ENCODE peak calls at places on chromosomes 11 and 22, in five cellular contexts. One of them, this sample, is unnamed.

GRCh38 chr11:123653405-123653996 is 923 bp downstream of the SCN3B start:
- DNase-seq in pancreas: no peak
- DNase-seq in ovary: no peak
- DNase-seq in AG04450: no peak
- DNase-seq in right atrium auricular region: no peak
- DNase-seq in this sample: no peak

GRCh38 chr11:86574493-86575207 is 97.8 kb downstream of the ME3 start:
- DNase-seq in pancreas: no peak
- DNase-seq in ovary: no peak
- DNase-seq in AG04450: no peak
- DNase-seq in right atrium auricular region: no peak
- DNase-seq in this sample: no peak

GRCh38 chr11:66489636-66490035 is 9.4 kb downstream of the DPP3 start:
- DNase-seq in pancreas: no peak
- DNase-seq in ovary: no peak
- DNase-seq in AG04450: no peak
- DNase-seq in right atrium auricular region: no peak
- DNase-seq in this sample: no peak

GRCh38 chr11:50074161-50074560 is 41.5 kb downstream of the OR4C45 start:
- DNase-seq in pancreas: peak; percentile 42
- DNase-seq in ovary: no peak
- DNase-seq in AG04450: no peak
- DNase-seq in right atrium auricular region: no peak
- DNase-seq in this sample: no peak

GRCh38 chr11:110049501-110050200 is 43.5 kb upstream of the ZC3H12C start:
- DNase-seq in pancreas: no peak
- DNase-seq in ovary: no peak
- DNase-seq in AG04450: no peak
- DNase-seq in right atrium auricular region: no peak
- DNase-seq in this sample: no peak

GRCh38 chr22:50461979-50462540 is 12.8 kb downstream of the SBF1 start:
- DNase-seq in pancreas: no peak
- DNase-seq in ovary: no peak
- DNase-seq in AG04450: no peak
- DNase-seq in right atrium auricular region: no peak
- DNase-seq in this sample: no peak

GRCh38 chr22:20015971-20016733 is 471 bp downstream of the ARVCF start:
- DNase-seq in pancreas: peak; percentile 84
- DNase-seq in ovary: peak; percentile 41
- DNase-seq in AG04450: no peak
- DNase-seq in right atrium auricular region: no peak
- DNase-seq in this sample: no peak

GRCh38 chr11:108881136-108881535 is 216.3 kb downstream of the DDX10 start:
- DNase-seq in pancreas: no peak
- DNase-seq in ovary: no peak
- DNase-seq in AG04450: no peak
- DNase-seq in right atrium auricular region: no peak
- DNase-seq in this sample: no peak

GRCh38 chr11:128871165-128871564 is 4.1 kb upstream of the KCNJ1 start:
- DNase-seq in pancreas: no peak
- DNase-seq in ovary: no peak
- DNase-seq in AG04450: no peak
- DNase-seq in right atrium auricular region: no peak
- DNase-seq in this sample: no peak

GRCh38 chr11:11202885-11203284 is 150.2 kb downstream of the CSNK2A3 start:
- DNase-seq in pancreas: no peak
- DNase-seq in ovary: no peak
- DNase-seq in AG04450: no peak
- DNase-seq in right atrium auricular region: no peak
- DNase-seq in this sample: no peak

GRCh38 chr11:70399681-70400112 is 1.4 kb downstream of the CTTN start:
- DNase-seq in pancreas: peak; percentile 89
- DNase-seq in ovary: peak; percentile 94
- DNase-seq in AG04450: peak; percentile 86
- DNase-seq in right atrium auricular region: peak; percentile 92
- DNase-seq in this sample: peak; percentile 95

GRCh38 chr11:14075118-14075601 is 112.6 kb downstream of the SPON1 start:
- DNase-seq in pancreas: no peak
- DNase-seq in ovary: no peak
- DNase-seq in AG04450: no peak
- DNase-seq in right atrium auricular region: no peak
- DNase-seq in this sample: peak; percentile 23

GRCh38 chr22:47292546-47293320 is 530.3 kb downstream of the TBC1D22A start:
- DNase-seq in pancreas: no peak
- DNase-seq in ovary: no peak
- DNase-seq in AG04450: no peak
- DNase-seq in right atrium auricular region: peak; percentile 16
- DNase-seq in this sample: no peak

GRCh38 chr11:79060534-79060933 is 380.3 kb downstream of the TENM4 start:
- DNase-seq in pancreas: no peak
- DNase-seq in ovary: no peak
- DNase-seq in AG04450: no peak
- DNase-seq in right atrium auricular region: no peak
- DNase-seq in this sample: no peak

GRCh38 chr22:48781391-48781790 is 1046.3 kb downstream of the BRD1 start:
- DNase-seq in pancreas: no peak
- DNase-seq in ovary: no peak
- DNase-seq in AG04450: no peak
- DNase-seq in right atrium auricular region: peak; percentile 11
- DNase-seq in this sample: no peak

GRCh38 chr22:30250039-30250565 is 3.5 kb upstream of the LIF start:
- DNase-seq in pancreas: no peak
- DNase-seq in ovary: no peak
- DNase-seq in AG04450: no peak
- DNase-seq in right atrium auricular region: no peak
- DNase-seq in this sample: no peak

GRCh38 chr11:10866893-10867331 is 9.1 kb upstream of the ZBED5 start:
- DNase-seq in pancreas: no peak
- DNase-seq in ovary: no peak
- DNase-seq in AG04450: peak; percentile 34
- DNase-seq in right atrium auricular region: no peak
- DNase-seq in this sample: no peak

GRCh38 chr11:17473071-17473744 is 3.4 kb downstream of the ABCC8 start:
- DNase-seq in pancreas: no peak
- DNase-seq in ovary: no peak
- DNase-seq in AG04450: no peak
- DNase-seq in right atrium auricular region: no peak
- DNase-seq in this sample: no peak

GRCh38 chr22:43910178-43910695 is 13.4 kb upstream of the PNPLA3 start:
- DNase-seq in pancreas: no peak
- DNase-seq in ovary: no peak
- DNase-seq in AG04450: no peak
- DNase-seq in right atrium auricular region: no peak
- DNase-seq in this sample: no peak

GRCh38 chr11:3902441-3902840 is 47.0 kb downstream of the STIM1 start:
- DNase-seq in pancreas: no peak
- DNase-seq in ovary: no peak
- DNase-seq in AG04450: no peak
- DNase-seq in right atrium auricular region: no peak
- DNase-seq in this sample: no peak
- H3K27ac ChIP-seq in pancreas: peak overlapping the region; percentile 15
- H3K27ac ChIP-seq in ovary: no peak overlapping the region
- H3K27ac ChIP-seq in AG04450: no peak overlapping the region
- H3K27ac ChIP-seq in right atrium auricular region: no peak overlapping the region
- H3K27ac ChIP-seq in this sample: no peak overlapping the region

GRCh38 chr22:22349455-22349836 is 104.9 kb downstream of the VPREB1 start:
- DNase-seq in pancreas: no peak
- DNase-seq in ovary: no peak
- DNase-seq in AG04450: no peak
- DNase-seq in right atrium auricular region: no peak
- DNase-seq in this sample: no peak

GRCh38 chr22:22345781-22346180 is 101.2 kb downstream of the VPREB1 start:
- DNase-seq in pancreas: no peak
- DNase-seq in ovary: no peak
- DNase-seq in AG04450: no peak
- DNase-seq in right atrium auricular region: no peak
- DNase-seq in this sample: no peak

GRCh38 chr22:22346401-22347107 is 102.0 kb downstream of the VPREB1 start:
- DNase-seq in pancreas: no peak
- DNase-seq in ovary: no peak
- DNase-seq in AG04450: no peak
- DNase-seq in right atrium auricular region: no peak
- DNase-seq in this sample: no peak

GRCh38 chr22:22348815-22349454 is 104.3 kb downstream of the VPREB1 start:
- DNase-seq in pancreas: no peak
- DNase-seq in ovary: no peak
- DNase-seq in AG04450: no peak
- DNase-seq in right atrium auricular region: no peak
- DNase-seq in this sample: no peak

DNA sequence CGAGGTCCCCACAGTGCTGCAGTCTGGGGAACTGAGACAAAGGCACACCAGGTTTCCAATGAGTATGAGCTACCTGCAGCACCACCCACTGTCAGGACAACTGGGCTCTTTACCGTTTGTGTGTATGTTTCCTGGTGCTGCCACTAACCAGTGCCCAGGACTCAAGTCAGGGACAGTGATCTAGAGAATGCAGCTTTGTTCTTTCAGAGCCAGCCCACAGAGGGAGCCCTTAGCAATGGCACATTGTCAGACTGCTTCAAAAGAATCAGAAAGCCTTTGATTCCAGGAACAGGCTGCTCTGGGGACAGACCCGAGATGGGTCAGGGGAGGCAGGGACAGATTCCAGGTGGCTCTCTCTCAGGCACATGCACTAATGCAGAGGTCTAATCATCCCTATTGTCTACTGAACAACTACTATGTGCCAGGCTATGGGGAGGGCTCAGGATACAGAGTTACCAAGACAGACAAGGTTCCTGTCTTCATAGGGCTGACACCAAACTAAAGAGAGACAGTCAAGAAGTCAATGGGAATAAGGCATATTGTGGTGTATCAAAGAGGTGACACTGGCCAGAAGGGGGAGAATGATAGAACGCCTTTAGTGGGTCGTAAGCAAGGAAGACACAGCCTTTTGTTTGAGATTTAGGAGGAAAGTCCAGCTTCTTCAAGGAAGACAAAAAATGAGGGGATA is 103.7 kb downstream of the VPREB1 start:
- DNase-seq in pancreas: no peak
- DNase-seq in ovary: no peak
- DNase-seq in AG04450: no peak
- DNase-seq in right atrium auricular region: no peak
- DNase-seq in this sample: no peak
- TF ChIP-seq CTCF in pancreas: no peak
- TF ChIP-seq CTCF in ovary: no peak
- TF ChIP-seq CTCF in AG04450: no peak
- TF ChIP-seq CTCF in right atrium auricular region: no peak
- TF ChIP-seq CTCF in this sample: no peak

GRCh38 chr11:1408346-1408745 is 18.6 kb downstream of the BRSK2 start:
- DNase-seq in pancreas: peak; percentile 75
- DNase-seq in ovary: no peak
- DNase-seq in AG04450: no peak
- DNase-seq in right atrium auricular region: no peak
- DNase-seq in this sample: no peak
- H3K27ac ChIP-seq in pancreas: no peak overlapping the region
- H3K27ac ChIP-seq in ovary: no peak overlapping the region
- H3K27ac ChIP-seq in AG04450: no peak overlapping the region
- H3K27ac ChIP-seq in right atrium auricular region: no peak overlapping the region
- H3K27ac ChIP-seq in this sample: no peak overlapping the region

DNA sequence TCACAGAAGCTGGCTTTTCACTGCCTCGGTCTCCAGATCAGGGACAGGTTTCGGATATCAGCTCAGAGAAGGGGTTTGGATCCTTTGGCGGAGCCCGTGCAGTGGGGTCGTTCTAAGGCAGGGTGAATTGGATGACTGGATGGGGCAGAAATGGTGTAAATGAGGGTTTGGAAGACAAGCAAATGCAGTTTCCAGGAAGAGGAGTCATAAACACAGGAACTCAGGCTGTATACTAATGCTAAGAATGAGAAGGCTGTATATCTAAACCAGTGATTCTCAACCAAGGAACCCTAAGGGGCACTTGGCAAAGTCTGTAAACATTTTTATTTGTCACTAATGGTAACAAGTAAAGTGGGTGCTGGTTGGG is 896.5 kb downstream of the KCNA4 start:
- DNase-seq in pancreas: no peak
- DNase-seq in ovary: no peak
- DNase-seq in AG04450: no peak
- DNase-seq in right atrium auricular region: no peak
- DNase-seq in this sample: no peak
- TF ChIP-seq CTCF in pancreas: no peak
- TF ChIP-seq CTCF in ovary: no peak
- TF ChIP-seq CTCF in AG04450: no peak
- TF ChIP-seq CTCF in right atrium auricular region: no peak
- TF ChIP-seq CTCF in this sample: no peak